ENCODE peak calls at places on chromosomes 6 and 20, in six cellular contexts. One of them, this sample, is unnamed.
A peak's percentile ranks its signal among the peaks of the same experiment; 100 is the strongest.

GRCh38 chr6:43680583-43681120 is 6.9 kb downstream of the MRPS18A start:
- DNase-seq in mammary epithelial cell: no peak
- DNase-seq in left lung: no peak
- DNase-seq in right atrium auricular region: no peak
- DNase-seq in fibroblast of lung: no peak
- DNase-seq in heart left ventricle: no peak
- DNase-seq in this sample: no peak

GRCh38 chr20:1203630-1204029 is 376 bp downstream of the C20orf202 start:
- DNase-seq in right atrium auricular region: no peak
- DNase-seq in fibroblast of lung: no peak
- DNase-seq in left lung: no peak
- DNase-seq in mammary epithelial cell: no peak
- DNase-seq in heart left ventricle: no peak
- DNase-seq in this sample: no peak

GRCh38 chr20:48143435-48144081 is 358.3 kb upstream of the SULF2 start:
- DNase-seq in mammary epithelial cell: no peak
- DNase-seq in right atrium auricular region: no peak
- DNase-seq in left lung: peak; percentile 1
- DNase-seq in fibroblast of lung: no peak
- DNase-seq in heart left ventricle: no peak
- DNase-seq in this sample: no peak

GRCh38 chr20:2814587-2815051 is at the start of gene C20orf141:
- DNase-seq in mammary epithelial cell: peak; percentile 87
- DNase-seq in fibroblast of lung: peak; percentile 96
- DNase-seq in left lung: no peak
- DNase-seq in heart left ventricle: no peak
- DNase-seq in right atrium auricular region: no peak
- DNase-seq in this sample: no peak

GRCh38 chr6:33452496-33452895 is 1.9 kb upstream of the ZBTB9 start:
- DNase-seq in left lung: no peak
- DNase-seq in mammary epithelial cell: no peak
- DNase-seq in fibroblast of lung: no peak
- DNase-seq in heart left ventricle: no peak
- DNase-seq in right atrium auricular region: no peak
- DNase-seq in this sample: no peak

GRCh38 chr20:49381558-49382493 is 100.6 kb downstream of the KCNB1 start:
- DNase-seq in mammary epithelial cell: peak; percentile 87
- DNase-seq in heart left ventricle: peak; percentile 82
- DNase-seq in left lung: peak; percentile 59
- DNase-seq in right atrium auricular region: peak; percentile 75
- DNase-seq in fibroblast of lung: peak; percentile 63
- DNase-seq in this sample: peak; percentile 94

GRCh38 chr20:17849901-17850673 is 118.5 kb downstream of the SNX5 start:
- DNase-seq in heart left ventricle: peak; percentile 74
- DNase-seq in fibroblast of lung: peak; percentile 100
- DNase-seq in left lung: no peak
- DNase-seq in mammary epithelial cell: peak; percentile 97
- DNase-seq in right atrium auricular region: peak; percentile 96
- DNase-seq in this sample: peak; percentile 93

GRCh38 chr20:39090881-39091280 is 128.7 kb downstream of the DHX35 start:
- DNase-seq in mammary epithelial cell: no peak
- DNase-seq in heart left ventricle: no peak
- DNase-seq in right atrium auricular region: no peak
- DNase-seq in fibroblast of lung: no peak
- DNase-seq in left lung: no peak
- DNase-seq in this sample: no peak

GRCh38 chr20:8749101-8749500 is 319.8 kb upstream of the PLCB4 start:
- DNase-seq in right atrium auricular region: no peak
- DNase-seq in mammary epithelial cell: no peak
- DNase-seq in fibroblast of lung: peak; percentile 77
- DNase-seq in left lung: no peak
- DNase-seq in heart left ventricle: no peak
- DNase-seq in this sample: no peak

GRCh38 chr6:149651056-149651455 is 2.5 kb upstream of the KATNA1 start:
- DNase-seq in heart left ventricle: no peak
- DNase-seq in fibroblast of lung: no peak
- DNase-seq in right atrium auricular region: no peak
- DNase-seq in mammary epithelial cell: no peak
- DNase-seq in left lung: no peak
- DNase-seq in this sample: no peak

GRCh38 chr20:25136643-25137559 is 55.0 kb upstream of the VSX1 start:
- DNase-seq in left lung: peak; percentile 70
- DNase-seq in heart left ventricle: peak; percentile 71
- DNase-seq in fibroblast of lung: peak; percentile 93
- DNase-seq in right atrium auricular region: peak; percentile 82
- DNase-seq in mammary epithelial cell: peak; percentile 77
- DNase-seq in this sample: peak; percentile 83

GRCh38 chr20:1357921-1358671 is 29.2 kb upstream of the SDCBP2 start:
- DNase-seq in mammary epithelial cell: no peak
- DNase-seq in fibroblast of lung: peak; percentile 84
- DNase-seq in left lung: no peak
- DNase-seq in heart left ventricle: peak; percentile 3
- DNase-seq in right atrium auricular region: no peak
- DNase-seq in this sample: no peak

GRCh38 chr20:41141153-41141815 is 3.9 kb downstream of the PLCG1 start:
- DNase-seq in left lung: peak; percentile 33
- DNase-seq in heart left ventricle: peak; percentile 69
- DNase-seq in fibroblast of lung: peak; percentile 55
- DNase-seq in mammary epithelial cell: no peak
- DNase-seq in right atrium auricular region: peak; percentile 72
- DNase-seq in this sample: peak; percentile 63

GRCh38 chr20:57109151-57109953 is 157.1 kb downstream of the BMP7 start:
- DNase-seq in fibroblast of lung: no peak
- DNase-seq in mammary epithelial cell: no peak
- DNase-seq in left lung: no peak
- DNase-seq in heart left ventricle: no peak
- DNase-seq in right atrium auricular region: no peak
- DNase-seq in this sample: no peak

GRCh38 chr20:44454301-44454963 is 21.2 kb upstream of the TTPAL start:
- DNase-seq in mammary epithelial cell: no peak
- DNase-seq in right atrium auricular region: no peak
- DNase-seq in left lung: no peak
- DNase-seq in fibroblast of lung: no peak
- DNase-seq in heart left ventricle: no peak
- DNase-seq in this sample: no peak

GRCh38 chr6:87661016-87661415 is 41.0 kb downstream of the AKIRIN2 start:
- DNase-seq in mammary epithelial cell: no peak
- DNase-seq in left lung: no peak
- DNase-seq in heart left ventricle: no peak
- DNase-seq in fibroblast of lung: peak; percentile 64
- DNase-seq in right atrium auricular region: no peak
- DNase-seq in this sample: no peak

GRCh38 chr6:118801257-118801656 is 92.7 kb upstream of the ASF1A start:
- DNase-seq in left lung: no peak
- DNase-seq in fibroblast of lung: no peak
- DNase-seq in mammary epithelial cell: no peak
- DNase-seq in heart left ventricle: no peak
- DNase-seq in right atrium auricular region: no peak
- DNase-seq in this sample: no peak

GRCh38 chr6:127880452-127880851 is 20.4 kb downstream of the THEMIS start:
- DNase-seq in fibroblast of lung: peak; percentile 17
- DNase-seq in heart left ventricle: no peak
- DNase-seq in mammary epithelial cell: peak; percentile 21
- DNase-seq in left lung: no peak
- DNase-seq in right atrium auricular region: no peak
- DNase-seq in this sample: no peak

GRCh38 chr6:132489376-132489775 is 23.5 kb downstream of the STX7 start:
- DNase-seq in heart left ventricle: no peak
- DNase-seq in left lung: no peak
- DNase-seq in fibroblast of lung: no peak
- DNase-seq in right atrium auricular region: no peak
- DNase-seq in mammary epithelial cell: no peak
- DNase-seq in this sample: no peak

GRCh38 chr20:8019178-8019997 is at the start of gene TMX4:
- DNase-seq in fibroblast of lung: peak; percentile 96
- DNase-seq in heart left ventricle: peak; percentile 98
- DNase-seq in mammary epithelial cell: peak; percentile 94
- DNase-seq in right atrium auricular region: peak; percentile 99
- DNase-seq in left lung: peak; percentile 98
- DNase-seq in this sample: peak; percentile 98

GRCh38 chr6:99467509-99468106 is 42.5 kb upstream of the PNISR start:
- DNase-seq in right atrium auricular region: no peak
- DNase-seq in heart left ventricle: no peak
- DNase-seq in mammary epithelial cell: no peak
- DNase-seq in left lung: no peak
- DNase-seq in fibroblast of lung: peak; percentile 10
- DNase-seq in this sample: no peak

GRCh38 chr6:31707701-31708100 is 1.0 kb downstream of the LY6G6F start:
- DNase-seq in fibroblast of lung: no peak
- DNase-seq in left lung: no peak
- DNase-seq in mammary epithelial cell: no peak
- DNase-seq in heart left ventricle: no peak
- DNase-seq in right atrium auricular region: no peak
- DNase-seq in this sample: no peak

GRCh38 chr20:41023549-41023948 is 5.1 kb upstream of the TOP1 start:
- DNase-seq in fibroblast of lung: no peak
- DNase-seq in right atrium auricular region: no peak
- DNase-seq in heart left ventricle: no peak
- DNase-seq in mammary epithelial cell: no peak
- DNase-seq in left lung: no peak
- DNase-seq in this sample: no peak

GRCh38 chr6:135006386-135006914 is 48.2 kb downstream of the HBS1L start:
- DNase-seq in left lung: no peak
- DNase-seq in right atrium auricular region: no peak
- DNase-seq in mammary epithelial cell: no peak
- DNase-seq in fibroblast of lung: peak; percentile 12
- DNase-seq in heart left ventricle: no peak
- DNase-seq in this sample: no peak

GRCh38 chr6:21158149-21158548 is 435.4 kb upstream of the SOX4 start:
- DNase-seq in fibroblast of lung: no peak
- DNase-seq in left lung: no peak
- DNase-seq in heart left ventricle: no peak
- DNase-seq in mammary epithelial cell: no peak
- DNase-seq in right atrium auricular region: no peak
- DNase-seq in this sample: no peak

GRCh38 chr6:130602151-130602770 is 224.9 kb upstream of the SMLR1 start:
- DNase-seq in mammary epithelial cell: peak; percentile 98
- DNase-seq in right atrium auricular region: no peak
- DNase-seq in left lung: no peak
- DNase-seq in heart left ventricle: no peak
- DNase-seq in fibroblast of lung: peak; percentile 99
- DNase-seq in this sample: no peak

GRCh38 chr6:155541976-155542375 is 86.3 kb upstream of the NOX3 start:
- DNase-seq in left lung: no peak
- DNase-seq in right atrium auricular region: no peak
- DNase-seq in heart left ventricle: no peak
- DNase-seq in fibroblast of lung: no peak
- DNase-seq in mammary epithelial cell: no peak
- DNase-seq in this sample: no peak

GRCh38 chr6:96537726-96538125 is 16.1 kb downstream of the UFL1 start:
- DNase-seq in heart left ventricle: no peak
- DNase-seq in mammary epithelial cell: no peak
- DNase-seq in fibroblast of lung: no peak
- DNase-seq in right atrium auricular region: no peak
- DNase-seq in left lung: no peak
- DNase-seq in this sample: no peak

GRCh38 chr6:110813813-110814487 is 1.3 kb downstream of the CDK19 start:
- DNase-seq in fibroblast of lung: no peak
- DNase-seq in mammary epithelial cell: peak; percentile 11
- DNase-seq in heart left ventricle: no peak
- DNase-seq in left lung: no peak
- DNase-seq in right atrium auricular region: no peak
- DNase-seq in this sample: no peak

GRCh38 chr6:151723152-151723551 is 84.3 kb upstream of the ESR1 start:
- DNase-seq in heart left ventricle: no peak
- DNase-seq in right atrium auricular region: no peak
- DNase-seq in fibroblast of lung: no peak
- DNase-seq in left lung: no peak
- DNase-seq in mammary epithelial cell: no peak
- DNase-seq in this sample: no peak
- H3K4me3 ChIP-seq in heart left ventricle: no peak overlapping the region
- H3K4me3 ChIP-seq in right atrium auricular region: no peak overlapping the region
- H3K4me3 ChIP-seq in fibroblast of lung: no peak overlapping the region
- H3K4me3 ChIP-seq in left lung: no peak overlapping the region
- H3K4me3 ChIP-seq in mammary epithelial cell: no peak overlapping the region
- H3K4me3 ChIP-seq in this sample: no peak overlapping the region

GRCh38 chr6:83861077-83861476 is 1.6 kb downstream of the CYB5R4 start:
- DNase-seq in fibroblast of lung: no peak
- DNase-seq in right atrium auricular region: no peak
- DNase-seq in left lung: no peak
- DNase-seq in mammary epithelial cell: no peak
- DNase-seq in heart left ventricle: no peak
- DNase-seq in this sample: no peak
- H3K27ac ChIP-seq in fibroblast of lung: no peak overlapping the region
- H3K27ac ChIP-seq in right atrium auricular region: no peak overlapping the region
- H3K27ac ChIP-seq in left lung: no peak overlapping the region
- H3K27ac ChIP-seq in mammary epithelial cell: no peak overlapping the region
- H3K27ac ChIP-seq in heart left ventricle: no peak overlapping the region
- H3K27ac ChIP-seq in this sample: no peak overlapping the region

DNA sequence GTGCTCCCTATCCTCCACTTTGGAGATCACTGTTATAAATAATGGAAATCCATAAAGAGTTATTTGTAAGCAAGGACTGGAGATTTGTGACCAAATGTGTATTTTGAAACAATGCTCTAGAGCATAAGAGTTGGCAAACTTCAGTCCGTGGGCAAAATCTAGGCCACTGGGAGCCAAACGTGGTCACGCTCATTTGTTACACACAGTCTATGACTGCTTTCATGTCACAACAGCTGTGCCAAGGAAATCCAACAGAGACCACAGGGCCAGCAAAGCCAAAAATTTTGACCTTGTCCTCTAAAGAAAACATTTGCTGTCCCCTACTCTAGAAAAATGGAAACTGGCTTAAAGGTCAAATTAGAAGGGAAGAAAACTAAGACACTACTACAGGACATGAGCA is 7.9 kb downstream of the ZNF334 start:
- DNase-seq in fibroblast of lung: no peak
- DNase-seq in mammary epithelial cell: no peak
- DNase-seq in heart left ventricle: no peak
- DNase-seq in right atrium auricular region: no peak
- DNase-seq in left lung: no peak
- DNase-seq in this sample: no peak
- H3K9me3 ChIP-seq in fibroblast of lung: no peaks in the 10 kb centered on the region
- H3K9me3 ChIP-seq in mammary epithelial cell: peaks cover 35% of the 10 kb centered on the region
- H3K9me3 ChIP-seq in heart left ventricle: peaks cover 28% of the 10 kb centered on the region
- H3K9me3 ChIP-seq in right atrium auricular region: peaks cover 32% of the 10 kb centered on the region
- H3K9me3 ChIP-seq in left lung: peaks cover 7% of the 10 kb centered on the region
- H3K9me3 ChIP-seq in this sample: no peaks in the 10 kb centered on the region

GRCh38 chr20:62983210-62983609 is 23.6 kb downstream of the BHLHE23 start:
- DNase-seq in left lung: no peak
- DNase-seq in right atrium auricular region: no peak
- DNase-seq in mammary epithelial cell: no peak
- DNase-seq in fibroblast of lung: no peak
- DNase-seq in heart left ventricle: no peak
- DNase-seq in this sample: no peak

GRCh38 chr20:62980970-62981369 is 25.8 kb downstream of the BHLHE23 start:
- DNase-seq in fibroblast of lung: no peak
- DNase-seq in right atrium auricular region: no peak
- DNase-seq in heart left ventricle: no peak
- DNase-seq in mammary epithelial cell: no peak
- DNase-seq in left lung: no peak
- DNase-seq in this sample: no peak

GRCh38 chr20:62984666-62985065 is 22.1 kb downstream of the BHLHE23 start:
- DNase-seq in mammary epithelial cell: no peak
- DNase-seq in right atrium auricular region: no peak
- DNase-seq in fibroblast of lung: no peak
- DNase-seq in heart left ventricle: no peak
- DNase-seq in left lung: no peak
- DNase-seq in this sample: no peak

GRCh38 chr20:62980380-62980960 is 26.3 kb downstream of the BHLHE23 start:
- DNase-seq in heart left ventricle: no peak
- DNase-seq in left lung: no peak
- DNase-seq in fibroblast of lung: no peak
- DNase-seq in right atrium auricular region: no peak
- DNase-seq in mammary epithelial cell: no peak
- DNase-seq in this sample: no peak

GRCh38 chr20:62982124-62983075 is 24.4 kb downstream of the BHLHE23 start:
- DNase-seq in fibroblast of lung: no peak
- DNase-seq in left lung: no peak
- DNase-seq in heart left ventricle: no peak
- DNase-seq in right atrium auricular region: no peak
- DNase-seq in mammary epithelial cell: no peak
- DNase-seq in this sample: no peak
- H3K4me3 ChIP-seq in fibroblast of lung: no peak overlapping the region
- H3K4me3 ChIP-seq in left lung: no peak overlapping the region
- H3K4me3 ChIP-seq in heart left ventricle: no peak overlapping the region
- H3K4me3 ChIP-seq in right atrium auricular region: no peak overlapping the region
- H3K4me3 ChIP-seq in mammary epithelial cell: no peak overlapping the region
- H3K4me3 ChIP-seq in this sample: no peak overlapping the region

This sample was measured in tibial artery.